ENCODE peak calls at places on chromosomes 1 and 21, in six cellular contexts. D, T, J, G, N and P are unnamed samples.

GRCh38 chr1:18707696-18708257 is 77.1 kb downstream of the PAX7 start:
- DNase-seq in T (no peak), G (no peak), N (no peak), J (no peak), D (no peak), P (no peak)

GRCh38 chr1:66266350-66266749 is 267.6 kb upstream of the SGIP1 start:
- DNase-seq in D (no peak), G (no peak), T (no peak), J (no peak), N (no peak), P (no peak)

GRCh38 chr1:171142081-171142450 is 43.0 kb upstream of the FMO2 start:
- DNase-seq in N (peak), G (peak), T (no peak), J (no peak), D (no peak), P (peak)

GRCh38 chr1:203287109-203287893 is 18.0 kb upstream of the BTG2 start:
- DNase-seq in G (no peak), T (no peak), N (peak), J (no peak), D (peak), P (no peak)

GRCh38 chr1:24929876-24930702 is at the start of gene RUNX3:
- DNase-seq in N (peak), J (no peak), G (no peak), D (peak), T (peak), P (no peak)

GRCh38 chr1:118290046-118290445 is 105.0 kb upstream of the SPAG17 start:
- DNase-seq in J (no peak), G (no peak), T (no peak), D (no peak), N (no peak), P (peak)

GRCh38 chr1:167454929-167455785 is 63.2 kb downstream of the CD247 start:
- DNase-seq in T (peak), N (peak), G (peak), J (no peak), D (peak), P (peak)

GRCh38 chr1:14529436-14529835 is 69.0 kb upstream of the KAZN start:
- DNase-seq in N (no peak), J (no peak), G (no peak), T (no peak), D (no peak), P (no peak)

GRCh38 chr1:53557830-53558784 is 98.9 kb downstream of the DMRTB1 start:
- DNase-seq in J (no peak), T (no peak), G (peak), N (peak), D (no peak), P (no peak)

GRCh38 chr1:246591504-246591903 is 25.2 kb downstream of the CNST start:
- DNase-seq in D (no peak), T (no peak), G (no peak), N (no peak), J (no peak), P (no peak)

GRCh38 chr1:180580237-180580636 is 21.5 kb downstream of the OVAAL start:
- DNase-seq in N (no peak), D (no peak), G (no peak), T (no peak), J (no peak), P (no peak)

GRCh38 chr1:161478985-161479384 is 26.3 kb upstream of the FCGR2A start:
- DNase-seq in D (no peak), T (no peak), N (no peak), G (no peak), J (no peak), P (no peak)

GRCh38 chr1:72623299-72623708 is 341.0 kb upstream of the NEGR1 start:
- DNase-seq in J (no peak), N (no peak), G (no peak), D (no peak), T (no peak), P (no peak)

GRCh38 chr1:229224308-229224707 is 46.6 kb upstream of the RAB4A start:
- DNase-seq in D (no peak), J (no peak), T (no peak), N (no peak), G (no peak), P (no peak)

GRCh38 chr1:169892176-169892818 is 1.4 kb downstream of the SCYL3 start:
- DNase-seq in G (no peak), N (no peak), J (no peak), D (no peak), T (no peak), P (no peak)

GRCh38 chr1:94045465-94046056 is 75.4 kb downstream of the ABCA4 start:
- DNase-seq in D (peak), N (peak), G (peak), J (peak), T (peak), P (peak)

GRCh38 chr1:65332821-65333220 is 23.5 kb downstream of the DNAJC6 start:
- DNase-seq in G (no peak), D (no peak), J (no peak), N (no peak), T (no peak), P (no peak)

DNA sequence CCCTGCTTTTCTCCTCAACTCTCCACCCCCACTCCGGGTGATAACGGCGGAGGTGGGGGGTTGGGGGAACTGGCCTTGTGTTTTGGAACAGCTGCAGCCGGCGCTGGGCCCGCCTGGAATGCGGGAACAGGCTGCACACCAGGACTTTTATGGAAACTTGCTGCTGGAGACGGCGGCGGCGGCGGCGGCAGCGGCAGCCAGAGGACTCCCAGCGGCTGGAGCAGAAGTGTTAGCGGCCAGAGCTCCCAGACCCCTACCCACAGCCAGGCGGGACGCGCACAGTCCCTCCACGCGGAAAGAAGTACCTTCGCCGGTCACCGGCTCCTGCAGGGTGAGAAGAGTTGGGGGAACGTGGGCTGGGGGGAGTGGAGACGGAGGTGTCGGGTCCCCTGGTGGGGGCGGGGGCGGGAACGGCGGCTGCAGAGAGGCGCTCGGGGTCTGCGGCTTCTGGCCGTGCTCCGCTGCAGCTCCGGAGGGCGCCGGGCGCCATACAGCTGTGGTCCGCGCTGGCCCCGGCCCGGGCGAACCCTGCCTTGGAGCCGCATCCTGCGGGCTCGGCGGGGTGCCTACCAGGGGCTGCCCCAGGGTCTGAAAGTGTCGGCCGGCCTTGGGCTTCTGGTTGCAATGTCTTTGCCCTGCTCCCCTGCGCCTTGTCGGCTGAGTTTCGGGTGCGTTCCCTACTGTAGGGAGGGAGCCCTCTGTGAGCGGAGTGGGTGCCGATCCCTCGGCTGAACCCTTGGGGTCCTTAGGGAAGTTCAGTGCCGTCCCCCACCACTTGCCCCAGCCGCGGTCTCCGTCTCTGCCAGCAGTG is at the start of gene NEXN:
- DNase-seq in G (peak), T (peak), D (peak), J (peak), N (peak), P (peak)
- TF ChIP-seq EP300 in G (no peak), T (no peak), D (no peak), J (no peak), N (peak), P (peak)

GRCh38 chr1:47380699-47381098 is 35.4 kb upstream of the FOXE3 start:
- DNase-seq in T (no peak), D (no peak), G (no peak), J (no peak), N (no peak), P (no peak)
- TF ChIP-seq EP300 in T (no peak), D (no peak), G (no peak), J (no peak), N (no peak), P (no peak)

GRCh38 chr21:45017376-45017960 is 56.9 kb upstream of the ADARB1 start:
- DNase-seq in J (no peak), D (no peak), T (no peak), G (peak), N (peak), P (no peak)

GRCh38 chr21:45019887-45020537 is 54.4 kb upstream of the ADARB1 start:
- DNase-seq in T (no peak), G (peak), N (no peak), D (no peak), J (no peak), P (no peak)

GRCh38 chr21:45018131-45019075 is 56.0 kb upstream of the ADARB1 start:
- DNase-seq in T (peak), N (peak), G (peak), D (peak), J (no peak), P (no peak)

GRCh38 chr21:45020629-45021427 is 53.6 kb upstream of the ADARB1 start:
- DNase-seq in T (no peak), J (no peak), N (no peak), D (no peak), G (peak), P (no peak)

GRCh38 chr21:45019076-45019886 is 55.1 kb upstream of the ADARB1 start:
- DNase-seq in D (no peak), G (peak), N (peak), J (no peak), T (no peak), P (no peak)
- TF ChIP-seq EP300 in D (no peak), G (no peak), N (no peak), J (no peak), T (no peak), P (no peak)

GRCh38 chr21:45050361-45050785 is 24.0 kb upstream of the ADARB1 start:
- DNase-seq in N (no peak), G (peak), T (no peak), D (no peak), J (no peak), P (no peak)
- TF ChIP-seq EP300 in N (peak), G (peak), T (no peak), D (no peak), J (no peak), P (peak)

DNA sequence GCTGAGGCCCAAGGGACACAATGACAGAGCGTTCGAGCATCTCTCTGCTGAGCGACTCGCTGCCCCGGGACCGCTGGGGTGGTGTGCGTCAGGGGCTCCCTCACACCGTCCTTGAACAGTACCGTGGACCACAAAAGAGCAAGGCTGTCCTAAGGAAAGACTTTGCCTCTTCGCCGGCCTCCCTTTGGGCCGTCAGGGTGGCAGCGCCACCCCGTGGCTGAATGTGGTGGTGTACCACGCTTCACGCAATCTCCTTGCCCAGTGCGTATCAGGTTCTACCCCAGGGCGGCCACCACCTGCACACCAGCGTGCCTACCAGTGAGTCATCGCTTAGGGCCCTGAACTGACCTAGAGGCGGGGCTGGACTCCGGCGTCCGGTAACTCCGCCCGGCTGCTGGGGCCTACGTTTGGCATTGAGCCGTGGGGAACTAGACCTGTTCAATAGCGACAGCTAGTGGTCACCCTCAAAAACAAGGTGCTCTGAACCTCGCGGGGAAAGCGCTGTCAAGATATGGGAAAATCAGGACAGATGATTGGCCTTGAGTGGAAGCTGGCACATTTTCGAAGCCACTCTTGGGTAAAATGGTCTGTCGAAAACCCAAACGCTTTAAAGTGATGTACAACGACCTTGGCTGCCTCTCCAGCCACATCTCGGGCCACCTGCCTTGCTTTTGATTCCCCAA is 8.1 kb upstream of the TRAF3IP3 start:
- DNase-seq in N (peak), D (peak), T (peak), G (peak), J (peak), P (peak)
- TF ChIP-seq EP300 in N (no peak), D (peak), T (no peak), G (no peak), J (no peak), P (peak)

GRCh38 chr21:42314616-42315295 is 453 bp downstream of the TFF3 start:
- DNase-seq in G (no peak), T (no peak), D (no peak), N (peak), J (no peak), P (no peak)
- TF ChIP-seq EP300 in G (no peak), T (no peak), D (no peak), N (no peak), J (no peak), P (no peak)

DNA sequence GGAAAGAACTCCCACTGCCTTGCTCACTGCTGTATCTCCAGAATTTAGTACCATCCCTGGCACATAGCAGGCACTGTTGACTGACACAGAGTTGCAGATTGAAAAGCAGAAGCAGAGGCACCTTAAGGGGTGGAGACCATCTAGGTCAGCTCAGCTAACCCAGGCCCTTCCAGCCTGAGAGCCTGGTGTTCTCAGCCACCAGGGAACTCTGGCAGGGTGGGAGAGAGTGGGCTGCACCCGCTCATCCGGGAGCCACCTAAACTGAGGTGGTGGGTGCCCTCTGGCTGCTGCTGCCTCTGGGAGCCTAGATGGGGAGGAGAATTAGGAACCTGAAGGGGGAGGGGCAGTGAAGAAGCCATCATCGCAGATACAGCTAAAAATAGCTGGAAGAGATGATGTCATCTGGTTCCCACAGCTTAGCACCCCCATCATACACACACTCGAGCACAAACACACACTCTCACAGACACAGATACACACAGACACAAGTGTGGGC is 1.5 kb upstream of the TSPAN1 start:
- DNase-seq in N (no peak), G (no peak), T (no peak), D (peak), J (no peak), P (no peak)
- TF ChIP-seq EP300 in N (no peak), G (no peak), T (no peak), D (no peak), J (no peak), P (no peak)

DNA sequence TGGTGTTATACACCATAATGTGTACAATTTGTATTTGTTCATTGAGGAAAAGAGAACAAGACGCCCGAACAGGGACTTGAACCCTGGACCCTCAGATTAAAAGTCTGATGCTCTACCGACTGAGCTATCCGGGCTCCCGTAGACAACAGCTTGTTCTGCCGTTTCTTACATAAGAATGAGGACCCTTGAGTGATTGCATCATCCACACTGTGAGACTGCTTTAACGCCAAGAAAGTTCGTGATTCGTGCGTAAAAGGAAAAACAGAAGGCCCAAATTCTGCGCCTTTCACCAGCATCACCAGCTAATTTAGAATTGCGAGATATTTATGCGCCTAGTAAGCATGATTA is 9.3 kb upstream of the MDM4 start:
- DNase-seq in D (peak), J (peak), G (peak), N (peak), T (peak), P (peak)
- TF ChIP-seq EP300 in D (peak), J (no peak), G (no peak), N (no peak), T (no peak), P (peak)